ENCODE peak calls at places on chromosome 6, in seven cellular contexts. G is body of pancreas, H is foreskin fibroblast, B is fibroblast of pulmonary artery, J is GM06990, X is tibial nerve, P is neural progenitor cell. D is an unnamed sample.

GRCh38 chr6:57135885-57136284 is 36.2 kb upstream of the BAG2 start:
- DNase-seq in G (no peak), H (peak; percentile 5), B (no peak), J (no peak), X (no peak), P (no peak), D (no peak)

GRCh38 chr6:69933239-69933638 is 66.9 kb downstream of the COL19A1 start:
- DNase-seq in G (no peak), H (no peak), B (peak; percentile 6), J (no peak), X (no peak), P (no peak), D (no peak)

GRCh38 chr6:27133281-27134227 is 113.9 kb upstream of the PRSS16 start:
- DNase-seq in G (peak; percentile 54), H (peak; percentile 78), B (peak; percentile 75), J (peak; percentile 91), X (no peak), P (peak; percentile 83), D (no peak)

GRCh38 chr6:124203106-124203811 is 399.6 kb downstream of the NKAIN2 start:
- DNase-seq in G (no peak), H (no peak), B (peak; percentile 57), J (no peak), X (no peak), P (no peak), D (no peak)

GRCh38 chr6:2158596-2159271 is 86.7 kb downstream of the GMDS start:
- DNase-seq in G (no peak), H (no peak), B (peak; percentile 48), J (no peak), X (no peak), P (peak; percentile 88), D (no peak)

GRCh38 chr6:163137504-163137903 is 277.0 kb upstream of the QKI start:
- DNase-seq in G (no peak), H (no peak), B (no peak), J (no peak), X (no peak), P (no peak), D (no peak)

GRCh38 chr6:327538-328183 is 35.4 kb downstream of the DUSP22 start:
- DNase-seq in G (no peak), H (peak; percentile 17), B (peak; percentile 27), J (no peak), X (peak; percentile 17), P (no peak), D (no peak)

GRCh38 chr6:134288538-134289203 is 29.2 kb downstream of the SGK1 start:
- DNase-seq in G (peak; percentile 28), H (peak; percentile 85), B (peak; percentile 93), J (peak; percentile 24), X (no peak), P (no peak), D (no peak)

GRCh38 chr6:72589096-72589495 is 32.8 kb upstream of the KCNQ5 start:
- DNase-seq in G (no peak), H (no peak), B (peak; percentile 35), J (no peak), X (no peak), P (no peak), D (no peak)

GRCh38 chr6:1612386-1612893 is 2.7 kb downstream of the FOXC1 start:
- DNase-seq in G (no peak), H (no peak), B (no peak), J (no peak), X (no peak), P (no peak), D (no peak)

GRCh38 chr6:1613631-1614447 is 4.1 kb downstream of the FOXC1 start:
- DNase-seq in G (no peak), H (no peak), B (peak; percentile 47), J (no peak), X (peak; percentile 11), P (peak; percentile 86), D (no peak)

GRCh38 chr6:165717732-165718465 is 54.9 kb upstream of the PDE10A start:
- DNase-seq in G (no peak), H (no peak), B (peak; percentile 80), J (no peak), X (no peak), P (no peak), D (no peak)

GRCh38 chr6:37585937-37586336 is 86.2 kb upstream of the CCDC167 start:
- DNase-seq in G (no peak), H (no peak), B (no peak), J (no peak), X (no peak), P (no peak), D (no peak)

GRCh38 chr6:8879334-8879733 is 444.0 kb upstream of the SLC35B3 start:
- DNase-seq in G (no peak), H (no peak), B (no peak), J (no peak), X (no peak), P (no peak), D (no peak)

GRCh38 chr6:47520282-47520681 is 42.7 kb downstream of the CD2AP start:
- DNase-seq in G (no peak), H (no peak), B (no peak), J (no peak), X (no peak), P (no peak), D (no peak)

GRCh38 chr6:106685833-106686232 is 56.5 kb downstream of the QRSL1 start:
- DNase-seq in G (no peak), H (peak; percentile 29), B (no peak), J (no peak), X (no peak), P (no peak), D (no peak)

GRCh38 chr6:106684011-106684410 is 54.6 kb downstream of the QRSL1 start:
- DNase-seq in G (no peak), H (no peak), B (no peak), J (no peak), X (no peak), P (no peak), D (no peak)

GRCh38 chr6:106692823-106693216 is 63.4 kb downstream of the QRSL1 start:
- DNase-seq in G (no peak), H (no peak), B (no peak), J (no peak), X (no peak), P (no peak), D (no peak)

GRCh38 chr6:106692112-106692822 is 62.9 kb downstream of the QRSL1 start:
- DNase-seq in G (peak; percentile 90), H (peak; percentile 43), B (peak; percentile 36), J (no peak), X (no peak), P (peak; percentile 43), D (no peak)

DNA sequence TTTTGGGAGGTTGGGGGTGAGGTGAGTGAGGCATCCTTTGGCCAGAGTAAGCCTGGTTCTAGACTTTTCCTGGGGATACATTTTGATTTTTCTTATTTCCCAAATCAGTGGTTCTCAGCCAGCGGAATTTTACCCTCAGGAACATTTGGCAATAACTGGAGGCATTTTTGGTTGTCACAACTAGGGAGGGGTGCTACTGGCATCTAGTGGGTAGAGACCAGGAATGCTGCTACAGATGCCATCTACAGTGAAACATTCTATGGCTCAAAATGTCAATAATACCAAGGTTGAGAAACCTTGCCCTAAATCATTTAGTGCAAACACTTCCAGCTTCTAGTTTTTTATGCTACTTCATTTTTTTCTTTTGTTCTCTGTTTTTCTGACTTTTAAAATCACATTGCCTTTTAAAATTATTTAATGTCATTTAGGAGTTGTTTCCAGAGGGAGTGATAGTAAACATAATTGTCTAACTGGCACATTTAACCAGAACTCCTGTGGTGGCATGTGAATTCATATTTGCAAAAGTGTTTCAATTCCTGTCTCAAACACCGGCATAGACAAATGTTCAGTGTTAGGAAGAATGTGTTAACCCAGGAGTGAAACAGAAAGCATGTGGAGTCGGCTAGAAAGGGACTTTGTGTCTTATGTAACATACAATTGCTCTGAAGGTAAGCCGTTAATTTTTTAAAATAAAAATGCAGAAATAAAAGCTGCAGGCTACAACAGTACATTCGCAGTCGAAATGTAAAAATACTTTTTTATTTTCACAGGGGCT is 59.0 kb downstream of the QRSL1 start:
- DNase-seq in G (peak; percentile 36), H (no peak), B (no peak), J (no peak), X (no peak), P (no peak), D (no peak)
- TF ChIP-seq CTCF in G (peak; percentile 41), H (no peak), B (no peak), J (peak; percentile 8), X (no peak), P (no peak), D (peak; percentile 24)

GRCh38 chr6:144095134-144096002 is at the start of gene SF3B5:
- DNase-seq in G (peak; percentile 100), H (peak; percentile 100), B (peak; percentile 100), J (peak; percentile 95), X (peak; percentile 97), P (peak; percentile 100), D (peak; percentile 100)
- TF ChIP-seq CTCF in G (no peak), H (no peak), B (no peak), J (no peak), X (peak; percentile 18), P (no peak), D (no peak)

DNA sequence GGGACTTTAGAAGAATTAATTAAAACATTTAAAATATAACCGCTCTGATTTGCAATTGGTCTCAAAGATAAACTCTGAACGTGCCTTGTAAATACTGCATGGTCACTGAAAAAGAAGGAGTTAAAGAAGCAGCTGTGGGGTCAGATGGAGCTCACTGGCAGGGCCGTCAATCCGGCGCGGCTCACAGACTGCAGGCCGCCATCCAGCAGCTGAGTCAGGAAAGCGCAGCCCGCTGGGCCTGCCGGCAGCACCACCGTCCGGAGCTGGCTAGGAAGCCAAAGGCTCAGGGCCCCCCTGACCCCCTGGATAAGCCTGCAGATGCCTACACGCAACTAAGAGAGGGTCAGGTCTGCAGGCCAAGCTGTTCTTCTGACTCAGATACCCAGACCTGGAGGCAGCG is 54.2 kb upstream of the FRMD1 start:
- DNase-seq in G (no peak), H (peak; percentile 51), B (peak; percentile 66), J (no peak), X (no peak), P (peak; percentile 56), D (no peak)
- TF ChIP-seq CTCF in G (no peak), H (no peak), B (no peak), J (no peak), X (no peak), P (no peak), D (no peak)

DNA sequence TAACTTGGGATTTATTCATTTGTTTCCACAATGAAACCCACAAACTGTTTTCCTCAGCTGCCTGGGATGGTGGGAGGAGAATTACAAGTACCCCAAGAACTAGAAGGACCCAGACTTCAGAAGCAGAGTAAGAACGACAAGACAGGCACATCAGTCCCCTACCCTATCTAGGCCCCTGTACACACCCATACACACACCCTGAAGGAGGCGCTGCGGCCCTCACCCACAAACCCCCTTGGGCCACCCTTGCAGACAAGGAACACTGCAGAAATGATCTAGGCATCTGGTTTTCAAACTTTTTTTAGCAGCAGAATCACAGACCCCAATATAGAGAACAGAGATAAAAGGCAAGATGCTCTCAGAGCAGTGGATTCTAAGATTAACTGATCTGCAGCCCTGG is 55.0 kb downstream of the TRERF1 start:
- DNase-seq in G (no peak), H (no peak), B (no peak), J (no peak), X (no peak), P (no peak), D (no peak)
- TF ChIP-seq CTCF in G (no peak), H (no peak), B (no peak), J (peak; percentile 11), X (no peak), P (peak; percentile 13), D (peak; percentile 32)

GRCh38 chr6:82588859-82589412 is 225.3 kb downstream of the TPBG start:
- DNase-seq in G (no peak), H (no peak), B (no peak), J (no peak), X (no peak), P (no peak), D (no peak)

GRCh38 chr6:82588020-82588419 is 224.4 kb downstream of the TPBG start:
- DNase-seq in G (no peak), H (no peak), B (no peak), J (no peak), X (no peak), P (no peak), D (no peak)

GRCh38 chr6:82589509-82590206 is 226.0 kb downstream of the TPBG start:
- DNase-seq in G (no peak), H (peak; percentile 85), B (peak; percentile 50), J (peak; percentile 46), X (no peak), P (peak; percentile 18), D (no peak)
- TF ChIP-seq CTCF in G (no peak), H (peak; percentile 11), B (peak; percentile 26), J (peak; percentile 44), X (no peak), P (peak; percentile 20), D (peak; percentile 24)